ENCODE peak calls at places on chromosomes 12 and 14, in eight cellular contexts. Y, O, A, F, P, D, Z and R are unnamed samples.

GRCh38 chr12:97456792-97457191 is 5.8 kb upstream of the RMST start:
- ATAC-seq in A (no peak), P (no peak), Z (peak), F (no peak), Y (no peak), O (no peak), D (no peak), R (no peak)

GRCh38 chr12:46461459-46461858 is 88.9 kb upstream of the SLC38A2 start:
- ATAC-seq in O (no peak), D (no peak), Y (peak), Z (peak), A (no peak), P (no peak), F (no peak), R (no peak)

GRCh38 chr12:51323966-51324895 is at the start of gene BIN2:
- ATAC-seq in Y (peak), D (peak), F (peak), A (peak), P (peak), O (peak), Z (peak), R (peak)

GRCh38 chr12:25585021-25585523 is 32.0 kb upstream of the LMNTD1 start:
- ATAC-seq in Y (peak), P (no peak), O (no peak), Z (peak), A (no peak), F (peak), D (no peak), R (peak)

GRCh38 chr14:23406244-23406643 is 1.8 kb downstream of the MYH6 start:
- ATAC-seq in O (no peak), D (no peak), F (no peak), Y (no peak), A (no peak), Z (no peak), P (peak), R (no peak)

GRCh38 chr12:93824514-93825500 is 147.6 kb downstream of the CRADD start:
- ATAC-seq in Y (no peak), O (no peak), A (no peak), D (no peak), P (no peak), Z (no peak), F (no peak), R (no peak)

GRCh38 chr12:87405918-87406317 is 623.3 kb downstream of the C12orf50 start:
- ATAC-seq in P (no peak), O (no peak), A (no peak), Y (no peak), F (no peak), D (no peak), Z (no peak), R (no peak)

GRCh38 chr14:68910540-68910939 is 68.6 kb downstream of the ACTN1 start:
- ATAC-seq in D (no peak), P (no peak), F (no peak), Y (no peak), O (peak), Z (no peak), A (no peak), R (no peak)

GRCh38 chr12:1948883-1949282 is 30.4 kb upstream of the CACNA2D4 start:
- ATAC-seq in F (peak), O (no peak), Y (peak), P (no peak), Z (no peak), D (no peak), A (no peak), R (peak)

GRCh38 chr14:24329736-24330135 is 5.1 kb downstream of the ADCY4 start:
- ATAC-seq in F (peak), A (no peak), D (peak), O (peak), Z (peak), Y (no peak), P (no peak), R (no peak)

GRCh38 chr14:68899033-68899603 is 80.0 kb downstream of the ACTN1 start:
- ATAC-seq in D (peak), Y (peak), Z (peak), O (no peak), P (peak), A (no peak), F (peak), R (peak)

GRCh38 chr14:99242816-99243795 is 28.9 kb downstream of the BCL11B start:
- ATAC-seq in Y (no peak), A (peak), O (peak), D (peak), Z (no peak), F (no peak), P (no peak), R (no peak)

GRCh38 chr14:100279563-100279962 is 26.7 kb downstream of the SLC25A29 start:
- ATAC-seq in F (no peak), O (no peak), Z (no peak), A (no peak), D (no peak), P (no peak), Y (no peak), R (no peak)

GRCh38 chr12:23611320-23611719 is 338.1 kb downstream of the SOX5 start:
- ATAC-seq in O (no peak), P (no peak), Y (no peak), F (no peak), D (no peak), Z (no peak), A (no peak), R (no peak)

GRCh38 chr14:75234173-75234855 is 44.3 kb upstream of the FOS start:
- ATAC-seq in O (no peak), Z (peak), D (no peak), P (no peak), F (peak), Y (no peak), A (no peak), R (no peak)

GRCh38 chr12:9806714-9807113 is 20.6 kb upstream of the KLRF1 start:
- ATAC-seq in Y (no peak), O (no peak), A (no peak), F (no peak), P (no peak), D (no peak), Z (no peak), R (no peak)

GRCh38 chr12:67211029-67211428 is 58.1 kb upstream of the CAND1 start:
- ATAC-seq in P (no peak), D (no peak), A (no peak), Y (no peak), Z (no peak), F (no peak), O (no peak), R (no peak)

GRCh38 chr12:26461799-26462198 is 266.4 kb downstream of the SSPN start:
- ATAC-seq in Z (no peak), O (no peak), D (no peak), A (no peak), P (peak), Y (no peak), F (no peak), R (no peak)